ENCODE peak calls at places on chromosomes 5 and 9, in four cellular contexts. One of them, this sample, is unnamed.

GRCh38 chr9:124859803-124860581 is 1.8 kb downstream of the RPL35 start:
- DNase-seq in LHCN-M2: no peak
- DNase-seq in KBM-7: peak; percentile 27
- DNase-seq in HT1080: no peak
- DNase-seq in this sample: peak; percentile 30

GRCh38 chr5:149320791-149321330 is 24.4 kb upstream of the GRPEL2 start:
- DNase-seq in LHCN-M2: peak; percentile 96
- DNase-seq in KBM-7: peak; percentile 26
- DNase-seq in HT1080: peak; percentile 94
- DNase-seq in this sample: no peak

GRCh38 chr5:15255601-15256000 is 244.4 kb upstream of the FBXL7 start:
- DNase-seq in LHCN-M2: no peak
- DNase-seq in KBM-7: no peak
- DNase-seq in HT1080: no peak
- DNase-seq in this sample: no peak

GRCh38 chr9:128098936-128099931 is 28.3 kb downstream of the PTGES2 start:
- DNase-seq in LHCN-M2: peak; percentile 36
- DNase-seq in KBM-7: no peak
- DNase-seq in HT1080: no peak
- DNase-seq in this sample: no peak

GRCh38 chr9:1219284-1219683 is 169.1 kb downstream of the DMRT2 start:
- DNase-seq in LHCN-M2: no peak
- DNase-seq in KBM-7: no peak
- DNase-seq in HT1080: peak; percentile 67
- DNase-seq in this sample: no peak

GRCh38 chr5:147560982-147561381 is 51.1 kb upstream of the DPYSL3 start:
- DNase-seq in LHCN-M2: no peak
- DNase-seq in KBM-7: no peak
- DNase-seq in HT1080: no peak
- DNase-seq in this sample: no peak

GRCh38 chr9:87883990-87884389 is 1.3 kb downstream of the SPATA31E1 start:
- DNase-seq in LHCN-M2: no peak
- DNase-seq in KBM-7: no peak
- DNase-seq in HT1080: no peak
- DNase-seq in this sample: no peak

GRCh38 chr5:129419292-129419691 is 40.8 kb upstream of the ADAMTS19 start:
- DNase-seq in LHCN-M2: no peak
- DNase-seq in KBM-7: no peak
- DNase-seq in HT1080: no peak
- DNase-seq in this sample: no peak

GRCh38 chr5:67287795-67288194 is 91.2 kb upstream of the CD180 start:
- DNase-seq in LHCN-M2: peak; percentile 64
- DNase-seq in KBM-7: no peak
- DNase-seq in HT1080: peak; percentile 18
- DNase-seq in this sample: no peak

GRCh38 chr5:79853003-79853402 is 138.1 kb downstream of the MTX3 start:
- DNase-seq in LHCN-M2: no peak
- DNase-seq in KBM-7: no peak
- DNase-seq in HT1080: no peak
- DNase-seq in this sample: no peak

GRCh38 chr9:4116708-4117460 is 183.0 kb downstream of the GLIS3 start:
- DNase-seq in LHCN-M2: no peak
- DNase-seq in KBM-7: no peak
- DNase-seq in HT1080: no peak
- DNase-seq in this sample: no peak

GRCh38 chr9:136403538-136403914 is 3.6 kb upstream of the SNAPC4 start:
- DNase-seq in LHCN-M2: no peak
- DNase-seq in KBM-7: no peak
- DNase-seq in HT1080: no peak
- DNase-seq in this sample: no peak

GRCh38 chr5:28254846-28255245 is 1216.5 kb upstream of the CDH9 start:
- DNase-seq in LHCN-M2: peak; percentile 84
- DNase-seq in KBM-7: no peak
- DNase-seq in HT1080: peak; percentile 58
- DNase-seq in this sample: no peak

GRCh38 chr5:100889896-100890295 is 13.2 kb downstream of the ST8SIA4 start:
- DNase-seq in LHCN-M2: no peak
- DNase-seq in KBM-7: no peak
- DNase-seq in HT1080: no peak
- DNase-seq in this sample: no peak

GRCh38 chr5:42949348-42950090 is 90.6 kb downstream of the ANXA2R start:
- DNase-seq in LHCN-M2: no peak
- DNase-seq in KBM-7: peak; percentile 91
- DNase-seq in HT1080: no peak
- DNase-seq in this sample: peak; percentile 88

GRCh38 chr9:133379153-133380086 is 3.3 kb downstream of the STKLD1 start:
- DNase-seq in LHCN-M2: no peak
- DNase-seq in KBM-7: no peak
- DNase-seq in HT1080: peak; percentile 35
- DNase-seq in this sample: no peak

GRCh38 chr5:42374722-42375273 is 48.4 kb upstream of the GHR start:
- DNase-seq in LHCN-M2: no peak
- DNase-seq in KBM-7: no peak
- DNase-seq in HT1080: no peak
- DNase-seq in this sample: no peak

GRCh38 chr9:116361558-116361957 is 208.0 kb downstream of the PAPPA start:
- DNase-seq in LHCN-M2: no peak
- DNase-seq in KBM-7: no peak
- DNase-seq in HT1080: no peak
- DNase-seq in this sample: no peak

GRCh38 chr5:111585946-111586345 is 73.6 kb upstream of the STARD4 start:
- DNase-seq in LHCN-M2: no peak
- DNase-seq in KBM-7: no peak
- DNase-seq in HT1080: no peak
- DNase-seq in this sample: no peak

GRCh38 chr5:123460296-123460729 is 37.1 kb upstream of the CEP120 start:
- DNase-seq in LHCN-M2: no peak
- DNase-seq in KBM-7: no peak
- DNase-seq in HT1080: peak; percentile 60
- DNase-seq in this sample: no peak

GRCh38 chr9:105313238-105313637 is 68.8 kb downstream of the SLC44A1 start:
- DNase-seq in LHCN-M2: no peak
- DNase-seq in KBM-7: no peak
- DNase-seq in HT1080: no peak
- DNase-seq in this sample: no peak

GRCh38 chr9:116154334-116154975 is 864 bp downstream of the PAPPA start:
- DNase-seq in LHCN-M2: no peak
- DNase-seq in KBM-7: no peak
- DNase-seq in HT1080: peak; percentile 18
- DNase-seq in this sample: no peak

GRCh38 chr5:29614202-29614601 is 1579.3 kb upstream of the CDH6 start:
- DNase-seq in LHCN-M2: no peak
- DNase-seq in KBM-7: no peak
- DNase-seq in HT1080: peak; percentile 67
- DNase-seq in this sample: no peak

GRCh38 chr5:96765043-96765442 is 42.7 kb downstream of the ERAP1 start:
- DNase-seq in LHCN-M2: no peak
- DNase-seq in KBM-7: no peak
- DNase-seq in HT1080: no peak
- DNase-seq in this sample: no peak

GRCh38 chr5:16245956-16246355 is 66.4 kb upstream of the MARCHF11 start:
- DNase-seq in LHCN-M2: no peak
- DNase-seq in KBM-7: no peak
- DNase-seq in HT1080: no peak
- DNase-seq in this sample: no peak

GRCh38 chr9:38334234-38334633 is 58.3 kb upstream of the ALDH1B1 start:
- DNase-seq in LHCN-M2: no peak
- DNase-seq in KBM-7: no peak
- DNase-seq in HT1080: no peak
- DNase-seq in this sample: no peak

GRCh38 chr5:180601591-180602480 is 10.5 kb upstream of the SCGB3A1 start:
- DNase-seq in LHCN-M2: no peak
- DNase-seq in KBM-7: no peak
- DNase-seq in HT1080: no peak
- DNase-seq in this sample: no peak

GRCh38 chr9:35908484-35909125 is 685 bp upstream of the SPAAR start:
- DNase-seq in LHCN-M2: peak; percentile 54
- DNase-seq in KBM-7: no peak
- DNase-seq in HT1080: no peak
- DNase-seq in this sample: no peak

GRCh38 chr9:113620377-113621161 is 157.0 kb downstream of the RGS3 start:
- DNase-seq in LHCN-M2: peak; percentile 94
- DNase-seq in KBM-7: no peak
- DNase-seq in HT1080: peak; percentile 96
- DNase-seq in this sample: no peak

GRCh38 chr5:471750-472058 is 28.7 kb downstream of the EXOC3 start:
- DNase-seq in LHCN-M2: no peak
- DNase-seq in KBM-7: peak; percentile 54
- DNase-seq in HT1080: no peak
- DNase-seq in this sample: peak; percentile 62

GRCh38 chr9:131714161-131714646 is 25.7 kb downstream of the RAPGEF1 start:
- DNase-seq in LHCN-M2: peak; percentile 87
- DNase-seq in KBM-7: no peak
- DNase-seq in HT1080: peak; percentile 65
- DNase-seq in this sample: no peak

GRCh38 chr9:72485821-72486605 is 35.4 kb upstream of the TMC1 start:
- DNase-seq in LHCN-M2: no peak
- DNase-seq in KBM-7: no peak
- DNase-seq in HT1080: no peak
- DNase-seq in this sample: no peak

GRCh38 chr5:142527234-142527633 is 158.7 kb downstream of the FGF1 start:
- DNase-seq in LHCN-M2: peak; percentile 48
- DNase-seq in KBM-7: no peak
- DNase-seq in HT1080: no peak
- DNase-seq in this sample: no peak

GRCh38 chr5:100424017-100424416 is 111.2 kb upstream of the FAM174A start:
- DNase-seq in LHCN-M2: peak; percentile 20
- DNase-seq in KBM-7: peak; percentile 15
- DNase-seq in HT1080: no peak
- DNase-seq in this sample: no peak